ENCODE peak calls at places on chromosomes 11 and 22, in four cellular contexts. One of them, this sample, is unnamed.

GRCh38 chr11:14443642-14444041 is 56.0 kb downstream of the COPB1 start:
- DNase-seq in activated CD8-positive, alpha-beta T cell treated with anti-CD3 and anti-CD28 coated beads for 36 hours: no peak
- DNase-seq in stimulated activated CD4-positive, alpha-beta T cell treated with anti-CD3 and anti-CD28 coated beads, TNF-alpha, amount 100 ng/mL, for 48 hours: no peak
- DNase-seq in MCF 10A: peak; percentile 33
- DNase-seq in this sample: no peak

GRCh38 chr11:69005183-69005630 is 7.8 kb downstream of the MRGPRF start:
- DNase-seq in MCF 10A: no peak
- DNase-seq in stimulated activated CD4-positive, alpha-beta T cell treated with anti-CD3 and anti-CD28 coated beads, TNF-alpha, amount 100 ng/mL, for 48 hours: no peak
- DNase-seq in activated CD8-positive, alpha-beta T cell treated with anti-CD3 and anti-CD28 coated beads for 36 hours: no peak
- DNase-seq in this sample: no peak

GRCh38 chr22:41052661-41053490 is 39.5 kb upstream of the EP300 start:
- DNase-seq in activated CD8-positive, alpha-beta T cell treated with anti-CD3 and anti-CD28 coated beads for 36 hours: no peak
- DNase-seq in stimulated activated CD4-positive, alpha-beta T cell treated with anti-CD3 and anti-CD28 coated beads, TNF-alpha, amount 100 ng/mL, for 48 hours: no peak
- DNase-seq in MCF 10A: no peak
- DNase-seq in this sample: no peak

GRCh38 chr11:2583605-2583958 is 116.2 kb downstream of the KCNQ1OT1 start:
- DNase-seq in stimulated activated CD4-positive, alpha-beta T cell treated with anti-CD3 and anti-CD28 coated beads, TNF-alpha, amount 100 ng/mL, for 48 hours: no peak
- DNase-seq in activated CD8-positive, alpha-beta T cell treated with anti-CD3 and anti-CD28 coated beads for 36 hours: no peak
- DNase-seq in MCF 10A: no peak
- DNase-seq in this sample: no peak

GRCh38 chr11:96254087-96254486 is 88.9 kb downstream of the MAML2 start:
- DNase-seq in MCF 10A: no peak
- DNase-seq in activated CD8-positive, alpha-beta T cell treated with anti-CD3 and anti-CD28 coated beads for 36 hours: peak; percentile 33
- DNase-seq in stimulated activated CD4-positive, alpha-beta T cell treated with anti-CD3 and anti-CD28 coated beads, TNF-alpha, amount 100 ng/mL, for 48 hours: no peak
- DNase-seq in this sample: no peak

GRCh38 chr11:124863137-124863825 is 2.0 kb upstream of the ROBO3 start:
- DNase-seq in stimulated activated CD4-positive, alpha-beta T cell treated with anti-CD3 and anti-CD28 coated beads, TNF-alpha, amount 100 ng/mL, for 48 hours: no peak
- DNase-seq in MCF 10A: peak; percentile 23
- DNase-seq in activated CD8-positive, alpha-beta T cell treated with anti-CD3 and anti-CD28 coated beads for 36 hours: no peak
- DNase-seq in this sample: no peak

GRCh38 chr11:44120169-44120568 is 24.7 kb downstream of the EXT2 start:
- DNase-seq in MCF 10A: peak; percentile 11
- DNase-seq in stimulated activated CD4-positive, alpha-beta T cell treated with anti-CD3 and anti-CD28 coated beads, TNF-alpha, amount 100 ng/mL, for 48 hours: no peak
- DNase-seq in activated CD8-positive, alpha-beta T cell treated with anti-CD3 and anti-CD28 coated beads for 36 hours: no peak
- DNase-seq in this sample: no peak

GRCh38 chr11:13238879-13239514 is 38.6 kb upstream of the BMAL1 start:
- DNase-seq in stimulated activated CD4-positive, alpha-beta T cell treated with anti-CD3 and anti-CD28 coated beads, TNF-alpha, amount 100 ng/mL, for 48 hours: peak; percentile 53
- DNase-seq in activated CD8-positive, alpha-beta T cell treated with anti-CD3 and anti-CD28 coated beads for 36 hours: peak; percentile 65
- DNase-seq in MCF 10A: peak; percentile 72
- DNase-seq in this sample: no peak

GRCh38 chr11:15327786-15328231 is 213.1 kb downstream of the INSC start:
- DNase-seq in stimulated activated CD4-positive, alpha-beta T cell treated with anti-CD3 and anti-CD28 coated beads, TNF-alpha, amount 100 ng/mL, for 48 hours: peak; percentile 1
- DNase-seq in activated CD8-positive, alpha-beta T cell treated with anti-CD3 and anti-CD28 coated beads for 36 hours: peak; percentile 34
- DNase-seq in MCF 10A: peak; percentile 62
- DNase-seq in this sample: peak; percentile 2

GRCh38 chr22:32904044-32904443 is 102.5 kb downstream of the TIMP3 start:
- DNase-seq in activated CD8-positive, alpha-beta T cell treated with anti-CD3 and anti-CD28 coated beads for 36 hours: peak; percentile 41
- DNase-seq in stimulated activated CD4-positive, alpha-beta T cell treated with anti-CD3 and anti-CD28 coated beads, TNF-alpha, amount 100 ng/mL, for 48 hours: no peak
- DNase-seq in MCF 10A: peak; percentile 45
- DNase-seq in this sample: no peak

GRCh38 chr22:42931421-42932196 is 74.5 kb upstream of the ARFGAP3 start:
- DNase-seq in MCF 10A: no peak
- DNase-seq in activated CD8-positive, alpha-beta T cell treated with anti-CD3 and anti-CD28 coated beads for 36 hours: no peak
- DNase-seq in stimulated activated CD4-positive, alpha-beta T cell treated with anti-CD3 and anti-CD28 coated beads, TNF-alpha, amount 100 ng/mL, for 48 hours: no peak
- DNase-seq in this sample: no peak

GRCh38 chr11:120285256-120285655 is 39.8 kb upstream of the TLCD5 start:
- DNase-seq in MCF 10A: no peak
- DNase-seq in activated CD8-positive, alpha-beta T cell treated with anti-CD3 and anti-CD28 coated beads for 36 hours: no peak
- DNase-seq in stimulated activated CD4-positive, alpha-beta T cell treated with anti-CD3 and anti-CD28 coated beads, TNF-alpha, amount 100 ng/mL, for 48 hours: no peak
- DNase-seq in this sample: no peak

GRCh38 chr11:62108017-62108750 is 15.6 kb upstream of the INCENP start:
- DNase-seq in activated CD8-positive, alpha-beta T cell treated with anti-CD3 and anti-CD28 coated beads for 36 hours: peak; percentile 49
- DNase-seq in MCF 10A: peak; percentile 69
- DNase-seq in stimulated activated CD4-positive, alpha-beta T cell treated with anti-CD3 and anti-CD28 coated beads, TNF-alpha, amount 100 ng/mL, for 48 hours: no peak
- DNase-seq in this sample: no peak

GRCh38 chr11:33867566-33867965 is 24.3 kb downstream of the LMO2 start:
- DNase-seq in activated CD8-positive, alpha-beta T cell treated with anti-CD3 and anti-CD28 coated beads for 36 hours: no peak
- DNase-seq in stimulated activated CD4-positive, alpha-beta T cell treated with anti-CD3 and anti-CD28 coated beads, TNF-alpha, amount 100 ng/mL, for 48 hours: no peak
- DNase-seq in MCF 10A: no peak
- DNase-seq in this sample: no peak

GRCh38 chr22:27164781-27165503 is 507.6 kb downstream of the MIAT start:
- DNase-seq in stimulated activated CD4-positive, alpha-beta T cell treated with anti-CD3 and anti-CD28 coated beads, TNF-alpha, amount 100 ng/mL, for 48 hours: no peak
- DNase-seq in activated CD8-positive, alpha-beta T cell treated with anti-CD3 and anti-CD28 coated beads for 36 hours: no peak
- DNase-seq in MCF 10A: no peak
- DNase-seq in this sample: no peak

GRCh38 chr11:116535954-116536353 is 236.8 kb downstream of the BUD13 start:
- DNase-seq in stimulated activated CD4-positive, alpha-beta T cell treated with anti-CD3 and anti-CD28 coated beads, TNF-alpha, amount 100 ng/mL, for 48 hours: no peak
- DNase-seq in MCF 10A: no peak
- DNase-seq in activated CD8-positive, alpha-beta T cell treated with anti-CD3 and anti-CD28 coated beads for 36 hours: no peak
- DNase-seq in this sample: no peak

GRCh38 chr11:30174265-30175022 is 56.4 kb upstream of the FSHB start:
- DNase-seq in activated CD8-positive, alpha-beta T cell treated with anti-CD3 and anti-CD28 coated beads for 36 hours: no peak
- DNase-seq in stimulated activated CD4-positive, alpha-beta T cell treated with anti-CD3 and anti-CD28 coated beads, TNF-alpha, amount 100 ng/mL, for 48 hours: no peak
- DNase-seq in MCF 10A: no peak
- DNase-seq in this sample: no peak

GRCh38 chr11:35514481-35514880 is 10.9 kb downstream of the PAMR1 start:
- DNase-seq in activated CD8-positive, alpha-beta T cell treated with anti-CD3 and anti-CD28 coated beads for 36 hours: no peak
- DNase-seq in MCF 10A: no peak
- DNase-seq in stimulated activated CD4-positive, alpha-beta T cell treated with anti-CD3 and anti-CD28 coated beads, TNF-alpha, amount 100 ng/mL, for 48 hours: no peak
- DNase-seq in this sample: no peak